ENCODE peak calls at places on chromosomes 16 and 17, in six cellular contexts. F, W, Q, U, H and E are unnamed samples.
A peak's percentile ranks its signal among the peaks of the same experiment; 100 is the strongest.

GRCh38 chr16:59973966-59974365 is 1239.8 kb upstream of the GOT2 start:
- DNase-seq in U (no peak), Q (no peak), W (no peak), F (no peak), H (no peak), E (no peak)

GRCh38 chr17:50290074-50290702 is 15.9 kb downstream of the TMEM92 start:
- DNase-seq in Q (peak; percentile 89), H (peak; percentile 96), W (no peak), U (peak; percentile 64), F (peak; percentile 77), E (peak; percentile 70)

GRCh38 chr16:77374384-77374783 is 60.5 kb downstream of the ADAMTS18 start:
- DNase-seq in F (no peak), U (no peak), Q (no peak), W (no peak), H (no peak), E (no peak)

GRCh38 chr17:8843344-8843743 is 24.1 kb downstream of the PIK3R6 start:
- DNase-seq in Q (no peak), F (no peak), H (no peak), U (no peak), W (no peak), E (no peak)

GRCh38 chr17:45906237-45906636 is 11.9 kb downstream of the MAPT start:
- DNase-seq in F (no peak), Q (no peak), H (no peak), W (no peak), U (no peak), E (no peak)

GRCh38 chr16:68363847-68364600 is 53.2 kb downstream of the PRMT7 start:
- DNase-seq in W (no peak), F (no peak), Q (no peak), H (no peak), U (no peak), E (peak; percentile 59)

GRCh38 chr17:69577098-69577497 is 162.6 kb downstream of the MAP2K6 start:
- DNase-seq in U (no peak), F (no peak), H (no peak), W (no peak), Q (no peak), E (no peak)

GRCh38 chr17:73785466-73785865 is 141.2 kb upstream of the SDK2 start:
- DNase-seq in F (no peak), Q (no peak), W (no peak), U (no peak), H (peak; percentile 63), E (no peak)

GRCh38 chr17:1624650-1625049 is 4.0 kb downstream of the SLC43A2 start:
- DNase-seq in U (no peak), W (no peak), Q (no peak), F (no peak), H (no peak), E (no peak)

GRCh38 chr17:12637015-12637414 is 28.7 kb upstream of the MYOCD start:
- DNase-seq in H (no peak), F (no peak), U (no peak), W (no peak), Q (no peak), E (no peak)

GRCh38 chr16:85637808-85638186 is 24.7 kb downstream of the GSE1 start:
- DNase-seq in Q (no peak), W (no peak), U (no peak), F (peak; percentile 79), H (no peak), E (peak; percentile 76)

GRCh38 chr17:18173740-18174139 is 9.9 kb upstream of the ALKBH5 start:
- DNase-seq in U (no peak), H (no peak), Q (no peak), W (no peak), F (no peak), E (no peak)

GRCh38 chr16:84683691-84684591 is 15.9 kb upstream of the USP10 start:
- DNase-seq in U (no peak), H (peak; percentile 49), W (no peak), F (no peak), Q (no peak), E (no peak)

GRCh38 chr17:20095366-20096080 is 86.4 kb downstream of the SPECC1 start:
- DNase-seq in H (peak; percentile 92), U (peak; percentile 22), W (no peak), F (peak; percentile 57), Q (peak; percentile 40), E (peak; percentile 66)

GRCh38 chr16:46961373-46962353 is 11.8 kb downstream of the DNAJA2 start:
- DNase-seq in H (peak; percentile 5), W (no peak), Q (no peak), U (no peak), F (no peak), E (no peak)

GRCh38 chr17:77810536-77810935 is 148.0 kb upstream of the TNRC6C start:
- DNase-seq in H (peak; percentile 91), F (no peak), W (no peak), U (peak; percentile 26), Q (no peak), E (peak; percentile 77)

GRCh38 chr17:28575126-28575795 is 1.4 kb downstream of the ALDOC start:
- DNase-seq in W (no peak), H (no peak), Q (no peak), F (no peak), U (no peak), E (no peak)

GRCh38 chr17:70190959-70191805 is 21.9 kb downstream of the KCNJ2 start:
- DNase-seq in U (no peak), H (no peak), F (peak; percentile 36), Q (no peak), W (no peak), E (no peak)

GRCh38 chr17:60398227-60398959 is 6.5 kb upstream of the USP32 start:
- DNase-seq in U (no peak), H (no peak), W (no peak), Q (no peak), F (no peak), E (no peak)

GRCh38 chr17:34377078-34377823 is 14.2 kb upstream of the CCL1 start:
- DNase-seq in W (no peak), H (no peak), Q (no peak), U (no peak), F (no peak), E (no peak)

GRCh38 chr16:86222965-86223551 is 287.3 kb upstream of the FOXF1 start:
- DNase-seq in W (no peak), U (no peak), H (no peak), F (peak; percentile 23), Q (no peak), E (no peak)

GRCh38 chr16:52193441-52193840 is 353.5 kb downstream of the TOX3 start:
- DNase-seq in Q (no peak), H (no peak), U (peak; percentile 13), F (peak; percentile 26), W (no peak), E (no peak)

GRCh38 chr17:59791603-59792457 is 84.4 kb downstream of the VMP1 start:
- DNase-seq in W (no peak), F (no peak), Q (no peak), H (no peak), U (no peak), E (no peak)

GRCh38 chr16:20899503-20900298 is 457 bp downstream of the DCUN1D3 start:
- DNase-seq in F (no peak), Q (no peak), U (no peak), H (peak; percentile 89), W (peak; percentile 51), E (no peak)

GRCh38 chr17:82134101-82134500 is 36.1 kb upstream of the FASN start:
- DNase-seq in F (peak; percentile 79), W (no peak), H (no peak), U (peak; percentile 29), Q (no peak), E (no peak)
- TF ChIP-seq POLR2A in F (no peak), W (no peak), H (no peak), U (no peak), Q (no peak), E (no peak)

GRCh38 chr17:3639981-3640596 is 3.5 kb downstream of the CTNS start:
- DNase-seq in W (no peak), Q (no peak), U (no peak), H (no peak), F (peak; percentile 43), E (peak; percentile 88)
- TF ChIP-seq POLR2A in W (no peak), Q (no peak), U (no peak), H (no peak), F (no peak), E (peak; percentile 50)

GRCh38 chr16:637081-638018 is 1.2 kb upstream of the METTL26 start:
- DNase-seq in W (peak; percentile 91), H (peak; percentile 97), U (peak; percentile 92), F (peak; percentile 92), Q (peak; percentile 99), E (peak; percentile 95)

GRCh38 chr16:638034-638543 is 2.0 kb upstream of the METTL26 start:
- DNase-seq in F (no peak), U (no peak), W (no peak), Q (no peak), H (no peak), E (peak; percentile 85)

GRCh38 chr16:635573-636205 is 416 bp downstream of the METTL26 start:
- DNase-seq in Q (no peak), U (no peak), F (no peak), H (no peak), W (no peak), E (peak; percentile 57)

GRCh38 chr16:634996-635395 is 1.1 kb downstream of the METTL26 start:
- DNase-seq in F (no peak), W (no peak), Q (no peak), H (no peak), U (no peak), E (peak; percentile 33)

GRCh38 chr16:636206-637080 is at the start of gene METTL26:
- DNase-seq in W (peak; percentile 96), F (peak; percentile 97), Q (peak; percentile 95), H (peak; percentile 99), U (peak; percentile 97), E (peak; percentile 97)
- TF ChIP-seq POLR2A in W (peak; percentile 51), F (no peak), Q (peak; percentile 88), H (no peak), U (peak; percentile 61), E (peak; percentile 55)

DNA sequence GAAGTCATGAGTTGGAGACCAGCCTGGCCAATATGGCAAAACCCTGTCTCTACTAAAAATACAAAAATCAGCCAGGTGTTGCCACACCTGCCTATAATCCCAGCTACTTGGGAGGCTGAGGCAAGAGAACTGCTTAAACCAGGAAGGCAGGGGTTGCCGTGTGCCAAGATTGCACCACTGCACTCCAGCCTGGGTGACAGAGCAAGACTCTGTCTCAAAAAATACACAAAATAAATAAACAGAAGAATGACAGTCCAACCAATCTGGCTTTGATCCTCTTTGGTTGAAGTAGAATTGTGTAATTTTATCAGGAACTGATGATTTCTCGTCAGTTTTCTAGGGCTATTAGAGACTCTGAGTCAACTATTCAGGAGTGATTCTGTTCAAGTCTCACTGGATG is 79.4 kb downstream of the SLC5A11 start:
- DNase-seq in W (no peak), Q (no peak), H (no peak), F (no peak), U (no peak), E (no peak)
- TF ChIP-seq POLR2A in W (no peak), Q (no peak), H (no peak), F (no peak), U (no peak), E (no peak)

GRCh38 chr16:89216315-89217137 is 977 bp upstream of the ZNF778 start:
- DNase-seq in H (peak; percentile 95), W (peak; percentile 85), U (peak; percentile 85), Q (peak; percentile 69), F (peak; percentile 82), E (peak; percentile 83)

GRCh38 chr16:89219365-89219764 is 1.9 kb downstream of the ZNF778 start:
- DNase-seq in W (no peak), U (no peak), H (no peak), Q (no peak), F (no peak), E (no peak)

GRCh38 chr16:89217138-89217387 is 440 bp upstream of the ZNF778 start:
- DNase-seq in W (no peak), Q (no peak), H (no peak), U (no peak), F (no peak), E (no peak)

GRCh38 chr16:89221604-89222003 is 4.1 kb downstream of the ZNF778 start:
- DNase-seq in U (no peak), H (no peak), F (no peak), Q (no peak), W (no peak), E (no peak)

GRCh38 chr16:89217388-89218191 is at the start of gene ZNF778:
- DNase-seq in H (peak; percentile 96), Q (peak; percentile 92), F (peak; percentile 87), U (peak; percentile 86), W (peak; percentile 86), E (peak; percentile 87)
- TF ChIP-seq POLR2A in H (no peak), Q (peak; percentile 79), F (no peak), U (peak; percentile 84), W (peak; percentile 83), E (peak; percentile 90)